ENCODE peak calls at places on chromosomes 4 and X, in four cellular contexts. C, Y, T and H are unnamed samples.

GRCh38 chr4:146368209-146368608 is 153.5 kb downstream of the SLC10A7 start:
- DNase-seq in C (no peak), Y (no peak), T (peak), H (no peak)

GRCh38 chr4:7757501-7758443 is 181.9 kb downstream of the AFAP1 start:
- DNase-seq in C (no peak), Y (no peak), T (no peak), H (no peak)

GRCh38 chr4:61838072-61838471 is 637.9 kb downstream of the ADGRL3 start:
- DNase-seq in C (no peak), Y (no peak), T (no peak), H (no peak)

GRCh38 chr4:116150152-116150551 is 935.2 kb downstream of the TRAM1L1 start:
- DNase-seq in C (no peak), Y (no peak), T (no peak), H (no peak)

GRCh38 chrX:54301516-54301915 is 56.3 kb downstream of the WNK3 start:
- DNase-seq in C (no peak), Y (no peak), T (peak), H (no peak)

GRCh38 chr4:19807505-19807904 is 444.2 kb upstream of the SLIT2 start:
- DNase-seq in C (no peak), Y (no peak), T (no peak), H (peak)

GRCh38 chr4:125315571-125316390 is 1.0 kb downstream of the FAT4 start:
- DNase-seq in C (no peak), Y (peak), T (no peak), H (no peak)

GRCh38 chr4:155491336-155492131 is 114.8 kb upstream of the MAP9 start:
- DNase-seq in C (no peak), Y (no peak), T (no peak), H (no peak)

GRCh38 chr4:113945906-113946305 is 33.5 kb downstream of the ARSJ start:
- DNase-seq in C (no peak), Y (no peak), T (peak), H (no peak)

GRCh38 chrX:57282568-57282967 is 3.9 kb upstream of the FAAH2 start:
- DNase-seq in C (no peak), Y (no peak), T (no peak), H (no peak)

GRCh38 chrX:24241822-24242648 is 71.8 kb downstream of the SUPT20HL2 start:
- DNase-seq in C (peak), Y (no peak), T (peak), H (no peak)

GRCh38 chr4:107838138-107838618 is 13.4 kb downstream of the SGMS2 start:
- DNase-seq in C (no peak), Y (no peak), T (no peak), H (no peak)

GRCh38 chr4:146033149-146033548 is 94.5 kb upstream of the ZNF827 start:
- DNase-seq in C (no peak), Y (no peak), T (no peak), H (no peak)

GRCh38 chrX:97806238-97806637 is 922.5 kb downstream of the RPA4 start:
- DNase-seq in C (no peak), Y (no peak), T (no peak), H (no peak)

GRCh38 chr4:138235419-138235952 is 6.7 kb downstream of the SLC7A11 start:
- DNase-seq in C (peak), Y (no peak), T (peak), H (peak)

GRCh38 chr4:82681759-82682158 is 116.8 kb downstream of the SCD5 start:
- DNase-seq in C (no peak), Y (no peak), T (no peak), H (no peak)

GRCh38 chr4:26073886-26074560 is 160.0 kb downstream of the SMIM20 start:
- DNase-seq in C (no peak), Y (no peak), T (no peak), H (no peak)

GRCh38 chr4:106046083-106046482 is 150.8 kb downstream of the NPNT start:
- DNase-seq in C (no peak), Y (no peak), T (peak), H (no peak)

GRCh38 chr4:5566991-5567390 is 141.4 kb downstream of the EVC2 start:
- DNase-seq in C (no peak), Y (no peak), T (no peak), H (no peak)

GRCh38 chr4:154416183-154416543 is 75.4 kb downstream of the DCHS2 start:
- DNase-seq in C (peak), Y (no peak), T (no peak), H (no peak)

GRCh38 chrX:94743478-94743877 is 1069.5 kb downstream of the FAM133A start:
- DNase-seq in C (no peak), Y (no peak), T (no peak), H (no peak)

GRCh38 chr4:125497861-125498260 is 183.1 kb downstream of the FAT4 start:
- DNase-seq in C (no peak), Y (no peak), T (no peak), H (no peak)